ENCODE peak calls at places on chromosomes 16 and 17, in six cellular contexts. One of them, this sample, is unnamed.

GRCh38 chr17:1929896-1930750 is 95.0 kb downstream of the RTN4RL1 start:
- DNase-seq in tibial nerve: no peak
- DNase-seq in A549: no peak
- DNase-seq in transverse colon: no peak
- DNase-seq in H1: no peak
- DNase-seq in ovary: no peak
- DNase-seq in this sample: no peak

GRCh38 chr17:38601539-38602351 is 4.0 kb downstream of the SRCIN1 start:
- DNase-seq in tibial nerve: no peak
- DNase-seq in A549: peak
- DNase-seq in transverse colon: peak
- DNase-seq in H1: no peak
- DNase-seq in ovary: no peak
- DNase-seq in this sample: no peak

GRCh38 chr16:56950051-56950450 is 11.7 kb upstream of the CETP start:
- DNase-seq in tibial nerve: no peak
- DNase-seq in A549: no peak
- DNase-seq in transverse colon: no peak
- DNase-seq in H1: no peak
- DNase-seq in ovary: no peak
- DNase-seq in this sample: peak

GRCh38 chr17:82388223-82388921 is 16.8 kb downstream of the UTS2R start:
- DNase-seq in tibial nerve: no peak
- DNase-seq in A549: no peak
- DNase-seq in transverse colon: peak
- DNase-seq in H1: no peak
- DNase-seq in ovary: peak
- DNase-seq in this sample: no peak

GRCh38 chr17:20009302-20010098 is at the start of gene SPECC1:
- DNase-seq in tibial nerve: peak
- DNase-seq in A549: peak
- DNase-seq in transverse colon: peak
- DNase-seq in H1: peak
- DNase-seq in ovary: peak
- DNase-seq in this sample: peak

GRCh38 chr16:49492090-49492801 is 118.6 kb downstream of the C16orf78 start:
- DNase-seq in tibial nerve: no peak
- DNase-seq in A549: peak
- DNase-seq in transverse colon: peak
- DNase-seq in H1: peak
- DNase-seq in ovary: peak
- DNase-seq in this sample: peak

GRCh38 chr17:57572600-57572999 is 172.5 kb downstream of the CCDC182 start:
- DNase-seq in tibial nerve: no peak
- DNase-seq in A549: no peak
- DNase-seq in transverse colon: no peak
- DNase-seq in H1: no peak
- DNase-seq in ovary: no peak
- DNase-seq in this sample: no peak

GRCh38 chr16:19842758-19843157 is 41.9 kb downstream of the GPRC5B start:
- DNase-seq in tibial nerve: no peak
- DNase-seq in A549: no peak
- DNase-seq in transverse colon: no peak
- DNase-seq in H1: no peak
- DNase-seq in ovary: no peak
- DNase-seq in this sample: no peak

GRCh38 chr17:77853208-77853977 is 105.1 kb upstream of the TNRC6C start:
- DNase-seq in tibial nerve: no peak
- DNase-seq in A549: no peak
- DNase-seq in transverse colon: no peak
- DNase-seq in H1: no peak
- DNase-seq in ovary: no peak
- DNase-seq in this sample: no peak

GRCh38 chr16:31023627-31024226 is 9.6 kb upstream of the STX4 start:
- DNase-seq in tibial nerve: no peak
- DNase-seq in A549: no peak
- DNase-seq in transverse colon: no peak
- DNase-seq in H1: no peak
- DNase-seq in ovary: no peak
- DNase-seq in this sample: no peak

GRCh38 chr17:61597606-61598005 is 6.6 kb upstream of the NACA2 start:
- DNase-seq in tibial nerve: no peak
- DNase-seq in A549: no peak
- DNase-seq in transverse colon: no peak
- DNase-seq in H1: no peak
- DNase-seq in ovary: no peak
- DNase-seq in this sample: no peak

GRCh38 chr16:58510097-58510775 is 5.1 kb upstream of the SETD6 start:
- DNase-seq in tibial nerve: no peak
- DNase-seq in A549: no peak
- DNase-seq in transverse colon: no peak
- DNase-seq in H1: no peak
- DNase-seq in ovary: peak
- DNase-seq in this sample: peak

GRCh38 chr16:57995721-57996405 is 4.6 kb downstream of the ZNF319 start:
- DNase-seq in tibial nerve: no peak
- DNase-seq in A549: no peak
- DNase-seq in transverse colon: no peak
- DNase-seq in H1: no peak
- DNase-seq in ovary: no peak
- DNase-seq in this sample: no peak

GRCh38 chr17:8621585-8621984 is 8.9 kb downstream of the MYH10 start:
- DNase-seq in tibial nerve: no peak
- DNase-seq in A549: no peak
- DNase-seq in transverse colon: no peak
- DNase-seq in H1: no peak
- DNase-seq in ovary: no peak
- DNase-seq in this sample: no peak

GRCh38 chr16:11095935-11096334 is 151.6 kb downstream of the CLEC16A start:
- DNase-seq in tibial nerve: no peak
- DNase-seq in A549: no peak
- DNase-seq in transverse colon: no peak
- DNase-seq in H1: no peak
- DNase-seq in ovary: no peak
- DNase-seq in this sample: no peak
- H3K27ac ChIP-seq in tibial nerve: no peak
- H3K27ac ChIP-seq in A549: no peak
- H3K27ac ChIP-seq in transverse colon: no peak
- H3K27ac ChIP-seq in H1: no peak
- H3K27ac ChIP-seq in ovary: no peak
- H3K27ac ChIP-seq in this sample: no peak

GRCh38 chr16:21599158-21599993 is at the start of gene METTL9:
- DNase-seq in tibial nerve: peak
- DNase-seq in A549: peak
- DNase-seq in transverse colon: peak
- DNase-seq in H1: peak
- DNase-seq in ovary: peak
- DNase-seq in this sample: peak
- TF ChIP-seq POLR2A in tibial nerve: peak
- TF ChIP-seq POLR2A in A549: peak
- TF ChIP-seq POLR2A in transverse colon: peak
- TF ChIP-seq POLR2A in H1: peak
- TF ChIP-seq POLR2A in ovary: peak
- TF ChIP-seq POLR2A in this sample: peak

DNA sequence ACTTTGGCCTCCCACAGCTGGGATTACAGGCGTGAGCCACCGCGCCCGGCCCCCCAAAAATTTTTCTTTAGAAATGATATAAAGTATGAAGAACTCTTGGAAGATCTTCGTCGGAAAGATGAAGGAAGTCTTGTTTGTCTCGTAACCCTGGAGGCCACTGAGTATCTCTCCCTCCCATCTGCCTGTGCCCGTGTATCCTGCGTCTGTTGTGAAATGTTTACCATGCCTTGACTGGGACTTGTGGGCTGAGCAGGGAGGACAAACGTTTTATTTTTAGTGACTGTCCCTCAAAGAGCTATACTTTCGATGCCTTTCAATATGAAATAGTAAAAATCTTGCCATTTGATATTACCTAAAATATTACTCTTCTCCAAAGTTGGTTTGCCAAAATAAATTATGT is 121.2 kb downstream of the RPTOR start:
- DNase-seq in tibial nerve: no peak
- DNase-seq in A549: no peak
- DNase-seq in transverse colon: no peak
- DNase-seq in H1: no peak
- DNase-seq in ovary: no peak
- DNase-seq in this sample: no peak
- TF ChIP-seq EP300 in tibial nerve: no peak
- TF ChIP-seq EP300 in A549: no peak
- TF ChIP-seq EP300 in transverse colon: no peak
- TF ChIP-seq EP300 in H1: no peak
- TF ChIP-seq EP300 in ovary: no peak
- TF ChIP-seq EP300 in this sample: no peak

GRCh38 chr17:71438631-71439146 is 682.1 kb upstream of the SOX9 start:
- DNase-seq in tibial nerve: no peak
- DNase-seq in A549: peak
- DNase-seq in transverse colon: no peak
- DNase-seq in H1: no peak
- DNase-seq in ovary: no peak
- DNase-seq in this sample: no peak
- H3K27ac ChIP-seq in tibial nerve: no peak
- H3K27ac ChIP-seq in A549: peak
- H3K27ac ChIP-seq in transverse colon: no peak
- H3K27ac ChIP-seq in H1: no peak
- H3K27ac ChIP-seq in ovary: no peak
- H3K27ac ChIP-seq in this sample: peak

DNA sequence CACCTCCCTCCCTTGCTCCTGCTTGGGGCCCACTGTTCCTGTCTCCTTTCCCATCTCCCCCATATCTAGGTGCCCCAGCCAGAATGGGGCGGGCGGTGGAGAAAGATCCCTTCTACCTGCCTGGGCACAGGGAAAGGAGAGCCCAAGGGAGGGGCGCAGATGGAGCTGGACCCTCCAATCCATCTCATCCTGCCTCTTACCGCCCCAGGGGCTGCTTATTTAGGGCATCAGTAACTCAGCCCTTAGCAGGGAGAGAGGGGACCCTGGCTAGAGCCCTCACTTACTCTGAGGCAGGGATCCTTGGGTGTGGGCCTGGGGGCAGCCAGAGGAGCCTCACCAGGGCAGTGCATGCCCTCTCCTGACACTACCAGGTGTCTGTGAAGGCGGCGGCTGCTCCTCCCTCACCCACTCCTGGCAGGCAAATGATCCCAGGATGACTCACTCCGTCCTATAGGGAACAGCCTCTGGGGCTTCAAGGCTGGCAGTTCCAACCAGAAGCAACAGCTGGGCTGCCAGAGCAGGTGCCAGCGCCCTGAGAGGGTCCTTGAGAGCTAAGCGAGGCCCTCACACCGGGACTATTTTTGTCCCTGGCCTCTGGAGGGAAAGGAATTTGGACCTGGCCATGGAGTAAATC is 16.3 kb upstream of the BCAR1 start:
- DNase-seq in tibial nerve: no peak
- DNase-seq in A549: peak
- DNase-seq in transverse colon: peak
- DNase-seq in H1: no peak
- DNase-seq in ovary: no peak
- DNase-seq in this sample: peak
- TF ChIP-seq POLR2A in tibial nerve: no peak
- TF ChIP-seq POLR2A in A549: no peak
- TF ChIP-seq POLR2A in transverse colon: peak
- TF ChIP-seq POLR2A in H1: no peak
- TF ChIP-seq POLR2A in ovary: no peak
- TF ChIP-seq POLR2A in this sample: no peak

GRCh38 chr17:7226721-7227710 is 7.3 kb downstream of the ACADVL start:
- DNase-seq in tibial nerve: no peak
- DNase-seq in A549: no peak
- DNase-seq in transverse colon: no peak
- DNase-seq in H1: no peak
- DNase-seq in ovary: no peak
- DNase-seq in this sample: no peak

GRCh38 chr17:7229504-7229903 is 4.8 kb downstream of the DVL2 start:
- DNase-seq in tibial nerve: no peak
- DNase-seq in A549: no peak
- DNase-seq in transverse colon: no peak
- DNase-seq in H1: no peak
- DNase-seq in ovary: no peak
- DNase-seq in this sample: no peak

GRCh38 chr17:7232114-7232513 is 2.2 kb downstream of the DVL2 start:
- DNase-seq in tibial nerve: no peak
- DNase-seq in A549: no peak
- DNase-seq in transverse colon: no peak
- DNase-seq in H1: no peak
- DNase-seq in ovary: no peak
- DNase-seq in this sample: no peak

GRCh38 chr17:7225711-7226331 is 6.1 kb downstream of the ACADVL start:
- DNase-seq in tibial nerve: no peak
- DNase-seq in A549: no peak
- DNase-seq in transverse colon: no peak
- DNase-seq in H1: no peak
- DNase-seq in ovary: no peak
- DNase-seq in this sample: no peak

GRCh38 chr17:7228920-7229319 is 5.4 kb downstream of the DVL2 start:
- DNase-seq in tibial nerve: no peak
- DNase-seq in A549: no peak
- DNase-seq in transverse colon: no peak
- DNase-seq in H1: no peak
- DNase-seq in ovary: no peak
- DNase-seq in this sample: no peak
- TF ChIP-seq EP300 in tibial nerve: no peak
- TF ChIP-seq EP300 in A549: no peak
- TF ChIP-seq EP300 in transverse colon: no peak
- TF ChIP-seq EP300 in H1: no peak
- TF ChIP-seq EP300 in ovary: no peak
- TF ChIP-seq EP300 in this sample: no peak

GRCh38 chr17:80367510-80367909 is 47.5 kb upstream of the ENDOV start:
- DNase-seq in tibial nerve: no peak
- DNase-seq in A549: no peak
- DNase-seq in transverse colon: no peak
- DNase-seq in H1: no peak
- DNase-seq in ovary: no peak
- DNase-seq in this sample: no peak
- H3K27ac ChIP-seq in tibial nerve: no peak
- H3K27ac ChIP-seq in A549: no peak
- H3K27ac ChIP-seq in transverse colon: no peak
- H3K27ac ChIP-seq in H1: no peak
- H3K27ac ChIP-seq in ovary: no peak
- H3K27ac ChIP-seq in this sample: no peak

This sample was measured in suprapubic skin.